ENCODE peak calls at places on chromosomes 2 and 18, in six cellular contexts. N, U, F, X, Z and E are unnamed samples.
A peak's percentile ranks its signal among the peaks of the same experiment; 100 is the strongest.

GRCh38 chr2:236831698-236832097 is 254.0 kb upstream of the COPS8 start:
- DNase-seq in N (no peak), U (no peak), F (no peak), X (no peak), Z (no peak), E (no peak)

GRCh38 chr2:184558713-184559464 is 39.4 kb upstream of the ZNF804A start:
- DNase-seq in N (no peak), U (no peak), F (no peak), X (peak; percentile 73), Z (no peak), E (peak; percentile 55)

GRCh38 chr2:2057125-2057721 is 273.9 kb downstream of the MYT1L start:
- DNase-seq in N (no peak), U (no peak), F (peak; percentile 2), X (peak; percentile 15), Z (peak; percentile 1), E (peak; percentile 7)

GRCh38 chr18:45730832-45731545 is 7.0 kb downstream of the SLC14A1 start:
- DNase-seq in N (no peak), U (peak; percentile 67), F (no peak), X (peak; percentile 61), Z (no peak), E (peak; percentile 60)

GRCh38 chr2:121489284-121489683 is 41.4 kb upstream of the RNU4ATAC start:
- DNase-seq in N (peak; percentile 66), U (peak; percentile 73), F (no peak), X (peak; percentile 54), Z (peak; percentile 9), E (no peak)

GRCh38 chr2:84963692-84964405 is 7.1 kb upstream of the KCMF1 start:
- DNase-seq in N (peak; percentile 99), U (peak; percentile 94), F (no peak), X (peak; percentile 52), Z (no peak), E (peak; percentile 96)

GRCh38 chr2:96816836-96817702 is 1.0 kb downstream of the CNNM3 start:
- DNase-seq in N (peak; percentile 16), U (peak; percentile 18), F (no peak), X (peak; percentile 22), Z (peak; percentile 41), E (peak; percentile 82)

GRCh38 chr2:16666453-16666801 is 793 bp upstream of the CYRIA start:
- DNase-seq in N (no peak), U (peak; percentile 80), F (no peak), X (no peak), Z (peak; percentile 96), E (no peak)

GRCh38 chr2:108215794-108216211 is 24.0 kb upstream of the SULT1C3 start:
- DNase-seq in N (peak; percentile 55), U (peak; percentile 54), F (peak; percentile 35), X (peak; percentile 79), Z (no peak), E (peak; percentile 68)

DNA sequence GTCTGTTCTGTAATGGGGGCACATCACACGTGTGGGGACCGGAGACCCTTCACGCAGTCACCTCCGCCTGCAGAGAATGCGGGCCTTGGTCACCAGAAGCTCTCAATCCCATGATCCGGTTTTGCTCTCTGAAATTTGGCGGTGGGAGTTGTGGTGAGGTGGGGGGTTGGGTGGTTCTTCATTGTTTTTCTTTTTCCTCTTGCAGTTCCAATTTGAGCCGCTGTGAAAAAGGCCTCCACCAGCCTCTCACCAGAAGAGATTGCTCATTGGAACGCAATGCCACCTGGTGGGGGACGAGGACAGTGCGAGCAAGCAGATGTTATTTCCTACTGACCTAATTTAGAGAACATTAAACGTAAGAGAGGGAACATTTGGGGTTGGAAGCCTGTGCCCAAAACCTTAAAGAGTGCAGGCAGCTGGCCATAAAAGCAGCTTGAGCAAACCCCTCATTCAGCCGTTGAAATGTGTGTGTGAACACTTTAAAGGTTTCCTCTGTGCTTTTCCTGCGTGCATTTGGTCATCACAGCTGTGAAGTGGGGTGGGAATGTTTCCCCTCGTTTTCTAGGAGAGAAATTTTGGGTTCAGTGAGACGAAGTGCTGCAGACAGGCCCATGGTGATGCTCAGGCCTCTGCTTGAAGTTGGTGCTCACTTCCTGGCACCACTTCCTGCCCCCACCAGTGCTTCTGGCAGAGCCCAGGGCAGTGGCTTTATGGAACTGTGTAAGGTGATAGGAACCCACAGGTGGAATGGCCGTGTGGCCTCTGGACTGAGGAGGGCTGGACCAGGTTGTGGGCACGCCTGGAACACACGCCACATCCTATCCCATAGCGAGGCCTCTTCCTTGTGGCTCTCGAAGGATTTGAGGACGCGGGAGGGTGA is 61.7 kb downstream of the ZCCHC2 start:
- DNase-seq in N (peak; percentile 82), U (peak; percentile 91), F (peak; percentile 76), X (peak; percentile 90), Z (peak; percentile 90), E (peak; percentile 93)
- H3K9ac ChIP-seq in N (no peak overlapping the region), U (no peak overlapping the region), F (no peak overlapping the region), X (no peak overlapping the region), Z (no peak overlapping the region), E (no peak overlapping the region)

GRCh38 chr2:42567389-42567788 is 1.0 kb upstream of the MTA3 start:
- DNase-seq in N (no peak), U (peak; percentile 65), F (no peak), X (no peak), Z (no peak), E (peak; percentile 66)

GRCh38 chr2:42569116-42569711 is 782 bp downstream of the MTA3 start:
- DNase-seq in N (peak; percentile 38), U (peak; percentile 47), F (no peak), X (peak; percentile 22), Z (peak; percentile 69), E (peak; percentile 56)

GRCh38 chr2:42568431-42569115 is at the start of gene MTA3:
- DNase-seq in N (peak; percentile 27), U (peak; percentile 27), F (no peak), X (peak; percentile 20), Z (peak; percentile 37), E (peak; percentile 76)

GRCh38 chr2:42567806-42568429 is 514 bp upstream of the MTA3 start:
- DNase-seq in N (peak; percentile 40), U (peak; percentile 32), F (no peak), X (no peak), Z (no peak), E (peak; percentile 25)

DNA sequence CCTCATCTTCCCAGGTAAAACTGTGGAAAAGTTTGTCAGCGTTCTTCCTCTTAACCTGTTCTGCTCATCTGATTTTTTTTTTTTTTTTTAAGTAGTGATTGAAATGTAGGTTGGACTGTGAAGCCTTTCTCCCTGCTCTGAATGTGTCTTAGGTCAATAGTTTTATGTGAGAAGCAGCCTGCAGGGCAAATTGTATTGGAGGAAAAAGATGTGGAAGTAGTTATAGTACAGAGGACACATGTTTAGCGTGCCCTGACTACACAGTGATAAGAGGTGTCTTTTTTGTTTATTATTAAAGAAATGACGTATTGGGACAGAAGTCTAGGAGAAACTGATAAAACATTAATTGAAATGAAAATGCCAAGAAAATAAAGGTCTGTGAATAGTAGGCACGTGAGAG is 1.5 kb downstream of the MTA3 start:
- DNase-seq in N (no peak), U (no peak), F (no peak), X (peak; percentile 54), Z (peak; percentile 86), E (no peak)
- H2AFZ ChIP-seq in N (no peak overlapping the region), U (no peak overlapping the region), F (no peak overlapping the region), X (peak overlapping the region; percentile 73), Z (no peak overlapping the region), E (peak overlapping the region; percentile 77)

DNA sequence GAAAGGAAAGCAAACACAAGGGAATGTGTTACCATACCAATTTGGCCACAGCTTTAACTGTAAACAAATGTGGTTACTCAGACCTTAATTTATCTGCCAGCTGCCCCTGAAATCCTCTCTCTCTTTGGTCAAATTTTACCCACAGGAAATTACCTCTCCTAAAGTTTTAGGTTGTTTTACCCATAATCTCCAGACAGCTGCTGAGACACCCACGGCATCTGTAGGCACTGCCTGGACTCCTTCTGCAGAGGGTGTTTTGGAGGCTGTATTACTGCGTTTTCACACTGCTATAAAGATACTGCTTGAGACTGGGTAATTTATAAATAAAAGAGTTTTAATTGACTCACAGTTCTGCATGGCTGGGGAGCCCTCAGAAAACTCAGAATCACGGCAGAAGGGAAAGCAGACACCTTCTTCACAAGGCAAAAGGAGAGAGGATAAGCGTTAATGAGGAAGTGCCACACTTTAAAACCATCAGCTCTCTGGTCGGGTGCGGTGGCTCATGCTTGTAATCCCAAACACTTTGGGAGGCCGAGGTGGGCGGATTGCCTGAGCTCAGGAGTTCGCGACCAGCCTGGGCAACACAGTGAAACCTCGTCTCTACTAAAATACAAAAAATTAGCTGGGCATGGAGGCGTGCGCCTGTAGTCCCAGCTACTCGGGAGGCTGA is 677.5 kb upstream of the FSHR start:
- DNase-seq in N (no peak), U (no peak), F (no peak), X (no peak), Z (no peak), E (no peak)
- H3K27ac ChIP-seq in N (no peak overlapping the region), U (no peak overlapping the region), F (no peak overlapping the region), X (no peak overlapping the region), Z (no peak overlapping the region), E (no peak overlapping the region)

DNA sequence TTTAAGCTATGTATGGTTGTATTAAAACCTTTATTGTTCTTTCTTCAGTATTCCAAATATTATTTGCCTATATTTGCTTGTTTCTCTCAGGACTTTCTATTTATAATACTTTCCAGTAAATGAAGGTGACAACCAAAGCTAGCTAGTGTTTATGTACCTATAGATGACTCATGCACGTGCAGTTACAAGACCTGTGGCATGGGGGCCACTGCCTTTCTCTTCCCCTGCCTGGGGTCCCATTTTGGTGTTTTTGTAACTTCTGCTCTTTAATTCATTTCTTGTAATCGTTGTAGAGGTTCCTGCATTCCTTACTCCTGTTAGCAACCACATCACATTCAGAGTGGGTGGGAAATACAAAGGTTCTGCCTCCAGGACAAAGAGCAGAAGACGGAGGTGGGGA is 364.6 kb downstream of the PTPRM start:
- DNase-seq in N (peak; percentile 14), U (no peak), F (no peak), X (no peak), Z (no peak), E (no peak)
- H3K9ac ChIP-seq in N (no peak overlapping the region), U (no peak overlapping the region), F (no peak overlapping the region), X (no peak overlapping the region), Z (no peak overlapping the region), E (no peak overlapping the region)

DNA sequence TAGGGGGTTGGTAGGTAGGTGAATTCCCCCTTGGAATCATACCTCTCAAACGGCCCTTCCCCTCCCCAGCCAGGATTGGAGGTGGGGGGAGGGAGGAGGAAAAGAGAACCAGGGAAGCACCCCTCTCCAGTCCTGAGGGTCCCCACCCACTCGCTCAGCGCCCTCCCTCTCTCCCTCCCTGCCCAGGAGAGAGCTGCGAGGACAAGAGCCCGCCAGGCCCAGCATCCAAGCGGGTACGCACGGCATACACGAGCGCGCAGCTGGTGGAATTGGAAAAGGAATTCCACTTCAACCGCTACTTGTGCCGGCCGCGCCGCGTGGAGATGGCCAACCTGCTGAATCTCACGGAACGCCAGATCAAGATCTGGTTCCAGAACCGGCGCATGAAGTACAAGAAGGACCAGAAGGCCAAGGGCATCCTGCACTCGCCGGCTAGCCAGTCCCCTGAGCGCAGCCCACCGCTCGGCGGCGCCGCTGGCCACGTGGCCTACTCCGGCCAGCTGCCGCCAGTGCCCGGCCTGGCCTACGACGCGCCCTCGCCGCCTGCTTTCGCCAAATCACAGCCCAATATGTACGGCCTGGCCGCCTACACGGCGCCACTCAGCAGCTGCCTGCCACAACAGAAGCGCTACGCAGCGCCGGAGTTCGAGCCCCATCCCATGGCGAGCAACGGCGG is 14.4 kb downstream of the HOXD3 start:
- DNase-seq in N (no peak), U (no peak), F (no peak), X (no peak), Z (no peak), E (no peak)
- H2AFZ ChIP-seq in N (no peak overlapping the region), U (no peak overlapping the region), F (no peak overlapping the region), X (no peak overlapping the region), Z (no peak overlapping the region), E (no peak overlapping the region)